ENCODE peak calls at places on chromosomes 11 and 22, in four cellular contexts. U is RCC 7860, O is left cardiac atrium, Z is GM12865. S is an unnamed sample.

GRCh38 chr11:120618399-120618798 is 106.9 kb downstream of the GRIK4 start:
- DNase-seq in U (no peak), O (no peak), Z (no peak), S (no peak)

GRCh38 chr11:64844330-64845124 is at the start of gene CDC42BPG:
- DNase-seq in U (no peak), O (peak), Z (peak), S (peak)

GRCh38 chr11:15101072-15101701 is 13.5 kb upstream of the INSC start:
- DNase-seq in U (peak), O (peak), Z (peak), S (peak)

GRCh38 chr11:17743808-17744119 is 9.2 kb downstream of the KCNC1 start:
- DNase-seq in U (peak), O (peak), Z (no peak), S (no peak)

GRCh38 chr22:35873426-35873825 is 155.2 kb downstream of the RBFOX2 start:
- DNase-seq in U (no peak), O (no peak), Z (peak), S (no peak)

GRCh38 chr11:35323076-35323868 is 96.1 kb downstream of the SLC1A2 start:
- DNase-seq in U (no peak), O (no peak), Z (no peak), S (no peak)

GRCh38 chr11:106668147-106668546 is 350.1 kb downstream of the GUCY1A2 start:
- DNase-seq in U (peak), O (no peak), Z (no peak), S (no peak)

GRCh38 chr11:111148116-111148515 is 97.4 kb upstream of the POU2AF2 start:
- DNase-seq in U (no peak), O (no peak), Z (no peak), S (no peak)

GRCh38 chr11:44607987-44608386 is 42.5 kb downstream of the CD82 start:
- DNase-seq in U (no peak), O (no peak), Z (no peak), S (no peak)

GRCh38 chr22:28909375-28909774 is 26.0 kb downstream of the ZNRF3 start:
- DNase-seq in U (no peak), O (peak), Z (peak), S (no peak)

GRCh38 chr22:20268289-20268349 is at the start of gene RTN4R:
- DNase-seq in U (no peak), O (no peak), Z (no peak), S (no peak)

GRCh38 chr11:47552581-47553416 is at the start of gene CELF1:
- DNase-seq in U (peak), O (peak), Z (peak), S (peak)

GRCh38 chr11:61775606-61776554 is 16.5 kb downstream of the TMEM258 start:
- DNase-seq in U (no peak), O (peak), Z (no peak), S (no peak)

GRCh38 chr22:35231585-35232084 is 25.7 kb upstream of the HMGXB4 start:
- DNase-seq in U (peak), O (peak), Z (peak), S (peak)

GRCh38 chr11:112610494-112610893 is 349.8 kb upstream of the PLET1 start:
- DNase-seq in U (no peak), O (no peak), Z (no peak), S (no peak)

GRCh38 chr11:102361100-102362021 is 14.3 kb downstream of the BIRC2 start:
- DNase-seq in U (no peak), O (no peak), Z (peak), S (no peak)

GRCh38 chr22:39519681-39520053 is 695 bp upstream of the ATF4 start:
- DNase-seq in U (no peak), O (peak), Z (peak), S (peak)

GRCh38 chr11:130464289-130464812 is 15.9 kb downstream of the ADAMTS15 start:
- DNase-seq in U (no peak), O (no peak), Z (no peak), S (no peak)

GRCh38 chr11:86091566-86091965 is 22.7 kb upstream of the PICALM start:
- DNase-seq in U (no peak), O (no peak), Z (no peak), S (no peak)

GRCh38 chr22:42376721-42377177 is 55.5 kb downstream of the NFAM1 start:
- DNase-seq in U (no peak), O (peak), Z (peak), S (peak)

GRCh38 chr11:11384829-11385228 is 31.8 kb upstream of the CSNK2A3 start:
- DNase-seq in U (no peak), O (no peak), Z (no peak), S (no peak)

GRCh38 chr11:86980397-86980796 is 25.2 kb upstream of the FZD4 start:
- DNase-seq in U (peak), O (no peak), Z (no peak), S (no peak)

GRCh38 chr11:77202941-77203900 is 75.2 kb downstream of the MYO7A start:
- DNase-seq in U (no peak), O (no peak), Z (no peak), S (no peak)

GRCh38 chr22:46458525-46458924 is 78.9 kb downstream of the CELSR1 start:
- DNase-seq in U (no peak), O (no peak), Z (no peak), S (no peak)

GRCh38 chr11:95156916-95157568 is 67.4 kb downstream of the ENDOD1 start:
- DNase-seq in U (no peak), O (peak), Z (no peak), S (no peak)

GRCh38 chr11:4180441-4181183 is 86.0 kb downstream of the RRM1 start:
- DNase-seq in U (no peak), O (no peak), Z (no peak), S (no peak)

GRCh38 chr11:19239039-19239438 is 1.7 kb downstream of the E2F8 start:
- DNase-seq in U (no peak), O (no peak), Z (peak), S (no peak)

GRCh38 chr11:56932572-56933235 is 56.0 kb upstream of the OR5AK2 start:
- DNase-seq in U (peak), O (no peak), Z (no peak), S (no peak)

GRCh38 chr22:41915035-41915782 is at the start of gene SHISA8:
- DNase-seq in U (no peak), O (no peak), Z (peak), S (peak)

GRCh38 chr11:19954899-19955298 is 205.4 kb downstream of the DBX1 start:
- DNase-seq in U (no peak), O (no peak), Z (no peak), S (no peak)

GRCh38 chr11:65468874-65469333 is 29.9 kb upstream of the MALAT1 start:
- DNase-seq in U (no peak), O (no peak), Z (peak), S (peak)

GRCh38 chr11:13315517-13316432 is 38.2 kb downstream of the BMAL1 start:
- DNase-seq in U (peak), O (no peak), Z (peak), S (no peak)

GRCh38 chr11:250740-251299 is 14.0 kb downstream of the PSMD13 start:
- DNase-seq in U (no peak), O (peak), Z (peak), S (peak)

GRCh38 chr22:25673721-25674120 is 68.3 kb upstream of the MYO18B start:
- DNase-seq in U (no peak), O (no peak), Z (no peak), S (no peak)

GRCh38 chr11:67268036-67268683 is 1.9 kb downstream of the GRK2 start:
- DNase-seq in U (no peak), O (peak), Z (peak), S (no peak)

S was measured in RPMI8226.